ENCODE peak calls at places on chromosomes 6 and 20, in eight cellular contexts. E is gastrocnemius medialis, Z is IMR-90, S is adrenal gland, D is foreskin fibroblast, W is transverse colon, N is HFF-Myc, Q is upper lobe of right lung. U is an unnamed sample.
A peak's percentile ranks its signal among the peaks of the same experiment; 100 is the strongest.

GRCh38 chr6:56144538-56145324 is 102.6 kb downstream of the COL21A1 start:
- DNase-seq in Q (no peak), Z (peak; percentile 64), E (no peak), W (no peak), D (peak; percentile 94), N (no peak), S (no peak), U (peak; percentile 11)

GRCh38 chr6:44084231-44085014 is 42.8 kb downstream of the MRPL14 start:
- DNase-seq in Q (no peak), D (peak; percentile 72), N (no peak), Z (peak; percentile 75), W (no peak), S (no peak), E (peak; percentile 80), U (no peak)

GRCh38 chr6:18212231-18212630 is 52.1 kb downstream of the DEK start:
- DNase-seq in Z (no peak), D (no peak), S (no peak), Q (no peak), N (no peak), W (no peak), E (no peak), U (no peak)

GRCh38 chr6:133854633-133855598 is 34.0 kb upstream of the TCF21 start:
- DNase-seq in S (no peak), Q (no peak), E (no peak), W (no peak), D (peak; percentile 33), Z (no peak), N (no peak), U (no peak)

GRCh38 chr6:127186889-127187288 is 68.4 kb downstream of the RSPO3 start:
- DNase-seq in Z (no peak), N (no peak), E (peak; percentile 6), D (no peak), W (peak; percentile 53), Q (peak; percentile 91), S (peak; percentile 33), U (no peak)

GRCh38 chr6:56491606-56492328 is 150.9 kb downstream of the DST start:
- DNase-seq in D (peak; percentile 73), W (no peak), Q (no peak), N (no peak), E (no peak), Z (no peak), S (peak; percentile 40), U (no peak)

GRCh38 chr6:36697481-36697903 is at the start of gene RAB44:
- DNase-seq in D (no peak), Q (peak; percentile 54), E (no peak), S (no peak), N (no peak), Z (no peak), W (no peak), U (no peak)

GRCh38 chr6:112622036-112622435 is 274.9 kb downstream of the RFPL4B start:
- DNase-seq in D (no peak), N (no peak), W (no peak), E (no peak), Z (no peak), S (no peak), Q (no peak), U (no peak)

GRCh38 chr6:103715269-103715668 is 1144.5 kb downstream of the HACE1 start:
- DNase-seq in E (no peak), S (no peak), N (no peak), W (no peak), D (no peak), Z (no peak), Q (no peak), U (no peak)

GRCh38 chr6:11009353-11009752 is 34.8 kb downstream of the ELOVL2 start:
- DNase-seq in Z (peak; percentile 61), N (no peak), E (no peak), D (no peak), Q (no peak), W (no peak), S (no peak), U (no peak)

GRCh38 chr6:138577151-138577915 is 78.0 kb upstream of the NHSL1 start:
- DNase-seq in W (no peak), E (no peak), Q (no peak), N (no peak), D (no peak), Z (no peak), S (no peak), U (no peak)

GRCh38 chr6:79570129-79570801 is 33.0 kb upstream of the LCA5 start:
- DNase-seq in N (no peak), W (peak; percentile 61), E (no peak), Q (no peak), D (peak; percentile 52), Z (peak; percentile 72), S (no peak), U (peak; percentile 42)

GRCh38 chr6:9553002-9553401 is 861.9 kb downstream of the TFAP2A start:
- DNase-seq in E (no peak), Q (no peak), Z (no peak), D (no peak), N (no peak), S (no peak), W (no peak), U (no peak)

GRCh38 chr6:19465760-19466159 is 371.4 kb upstream of the ID4 start:
- DNase-seq in Q (no peak), Z (peak; percentile 31), E (no peak), N (no peak), S (no peak), D (peak; percentile 72), W (no peak), U (no peak)

GRCh38 chr6:108074057-108074358 is 533 bp downstream of the OSTM1 start:
- DNase-seq in S (no peak), N (no peak), E (no peak), Z (peak; percentile 31), Q (no peak), D (no peak), W (no peak), U (no peak)

GRCh38 chr20:41121399-41121798 is 15.9 kb upstream of the PLCG1 start:
- DNase-seq in W (no peak), N (no peak), Z (no peak), S (no peak), Q (no peak), E (no peak), D (no peak), U (no peak)

GRCh38 chr6:9896806-9897205 is 518.1 kb downstream of the TFAP2A start:
- DNase-seq in Q (no peak), S (no peak), Z (no peak), E (no peak), W (no peak), N (no peak), D (no peak), U (no peak)

GRCh38 chr6:117451607-117452164 is 25.9 kb upstream of the ROS1 start:
- DNase-seq in W (no peak), D (no peak), Z (peak; percentile 43), S (no peak), N (no peak), Q (no peak), E (no peak), U (no peak)

GRCh38 chr6:39453956-39454524 is 131.5 kb upstream of the KCNK16 start:
- DNase-seq in N (no peak), Z (no peak), E (no peak), W (no peak), D (peak; percentile 25), Q (no peak), S (no peak), U (no peak)

GRCh38 chr6:27422651-27423332 is 34.2 kb downstream of the ZNF391 start:
- DNase-seq in Z (no peak), D (peak; percentile 30), E (no peak), S (no peak), Q (no peak), W (no peak), N (no peak), U (no peak)

GRCh38 chr6:39389372-39389767 is 66.9 kb upstream of the KCNK16 start:
- DNase-seq in S (no peak), D (peak; percentile 21), Z (no peak), N (no peak), W (no peak), Q (no peak), E (no peak), U (no peak)

GRCh38 chr6:168908166-168908565 is 345.5 kb downstream of the THBS2 start:
- DNase-seq in Z (peak; percentile 72), N (no peak), W (no peak), E (no peak), D (peak; percentile 60), S (no peak), Q (no peak), U (no peak)

GRCh38 chr6:143531720-143532504 is 20.4 kb upstream of the FUCA2 start:
- DNase-seq in Z (no peak), S (no peak), N (no peak), W (peak; percentile 37), Q (no peak), E (no peak), D (no peak), U (no peak)
- H3K4me3 ChIP-seq in Z (no peak overlapping the region), S (no peak overlapping the region), N (no peak overlapping the region), W (no peak overlapping the region), Q (no peak overlapping the region), E (no peak overlapping the region), D (no peak overlapping the region), U (no peak overlapping the region)

GRCh38 chr20:50891138-50891537 is 40.1 kb downstream of the ADNP start:
- DNase-seq in Z (peak; percentile 74), Q (no peak), E (no peak), S (no peak), D (peak; percentile 51), W (no peak), N (no peak), U (no peak)
- H3K4me3 ChIP-seq in Z (no peak overlapping the region), Q (no peak overlapping the region), E (no peak overlapping the region), S (no peak overlapping the region), D (no peak overlapping the region), W (no peak overlapping the region), N (no peak overlapping the region), U (no peak overlapping the region)

DNA sequence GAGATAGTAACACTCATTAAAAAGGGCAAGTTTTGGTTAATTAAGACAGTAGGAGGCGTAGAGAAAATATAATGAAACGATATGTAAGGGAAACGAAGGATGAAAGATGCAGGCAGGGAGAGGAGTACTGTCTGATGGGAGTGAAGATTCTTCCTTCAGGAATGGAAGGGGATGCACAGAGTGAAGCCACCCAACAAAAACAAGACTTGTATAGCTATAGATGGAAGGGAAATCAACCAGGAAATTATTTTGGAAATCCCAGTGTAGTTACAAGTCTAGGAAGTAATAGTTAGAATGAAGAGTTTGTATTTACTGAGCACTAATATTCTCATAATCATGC is 19.7 kb upstream of the HLA-DRB1 start:
- DNase-seq in W (no peak), E (no peak), Z (no peak), N (no peak), S (no peak), D (no peak), Q (no peak), U (no peak)
- H3K4me3 ChIP-seq in W (no peak overlapping the region), E (no peak overlapping the region), Z (no peak overlapping the region), N (no peak overlapping the region), S (no peak overlapping the region), D (no peak overlapping the region), Q (no peak overlapping the region), U (no peak overlapping the region)

DNA sequence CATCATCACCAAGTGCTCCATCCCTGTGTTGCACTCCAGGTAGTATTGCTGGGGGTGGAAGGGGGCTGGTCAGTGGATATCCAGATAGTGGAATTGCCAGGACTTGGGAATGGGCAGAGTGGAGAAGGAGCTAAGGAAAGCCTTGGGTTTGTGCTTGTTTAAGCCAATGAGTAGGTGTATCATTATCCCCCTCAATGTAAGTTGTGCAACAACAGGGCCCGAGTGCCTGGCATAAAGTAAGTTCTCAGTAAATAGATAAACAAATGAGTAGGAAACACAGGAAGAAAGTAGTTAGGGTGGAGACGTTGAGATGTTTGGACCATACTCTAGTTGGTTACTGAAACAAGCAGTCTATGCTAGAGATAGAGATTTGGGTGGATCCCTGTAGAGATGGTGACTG is 9.8 kb downstream of the CCND3 start:
- DNase-seq in S (no peak), W (no peak), N (no peak), E (no peak), D (no peak), Q (no peak), Z (no peak), U (no peak)
- H3K4me3 ChIP-seq in S (no peak overlapping the region), W (no peak overlapping the region), N (no peak overlapping the region), E (no peak overlapping the region), D (no peak overlapping the region), Q (no peak overlapping the region), Z (no peak overlapping the region), U (no peak overlapping the region)

U was measured in retinal pigment epithelial cell.